ENCODE peak calls at places on chromosomes 16 and 17, in four cellular contexts. One of them, this sample, is unnamed. For H3K4me1, the result is how much of the 10 kb centered on the place peaks cover.

GRCh38 chr16:49382916-49383315 is 9.3 kb downstream of the C16orf78 start:
- DNase-seq in left ventricle myocardium inferior: no peak
- DNase-seq in hepatocyte: no peak
- DNase-seq in uterus: no peak
- DNase-seq in this sample: no peak

GRCh38 chr17:82315703-82316358 is 1.6 kb downstream of the CD7 start:
- DNase-seq in left ventricle myocardium inferior: no peak
- DNase-seq in hepatocyte: no peak
- DNase-seq in uterus: no peak
- DNase-seq in this sample: no peak

GRCh38 chr17:73710095-73710592 is 65.9 kb upstream of the SDK2 start:
- DNase-seq in left ventricle myocardium inferior: peak
- DNase-seq in hepatocyte: peak
- DNase-seq in uterus: no peak
- DNase-seq in this sample: peak

GRCh38 chr16:79007614-79008013 is 592.9 kb downstream of the MAF start:
- DNase-seq in left ventricle myocardium inferior: no peak
- DNase-seq in hepatocyte: no peak
- DNase-seq in uterus: no peak
- DNase-seq in this sample: no peak

GRCh38 chr17:347309-347708 is 5.3 kb downstream of the RPH3AL start:
- DNase-seq in left ventricle myocardium inferior: no peak
- DNase-seq in hepatocyte: no peak
- DNase-seq in uterus: no peak
- DNase-seq in this sample: no peak

GRCh38 chr16:30185683-30186421 is 2.5 kb downstream of the CORO1A start:
- DNase-seq in left ventricle myocardium inferior: peak
- DNase-seq in hepatocyte: no peak
- DNase-seq in uterus: peak
- DNase-seq in this sample: no peak

GRCh38 chr16:64251742-64252141 is 870.1 kb downstream of the CDH11 start:
- DNase-seq in left ventricle myocardium inferior: peak
- DNase-seq in hepatocyte: no peak
- DNase-seq in uterus: no peak
- DNase-seq in this sample: no peak

GRCh38 chr16:49010879-49011278 is 270.8 kb downstream of the CBLN1 start:
- DNase-seq in left ventricle myocardium inferior: no peak
- DNase-seq in hepatocyte: no peak
- DNase-seq in uterus: no peak
- DNase-seq in this sample: no peak

GRCh38 chr17:31425646-31426045 is 34.2 kb downstream of the RAB11FIP4 start:
- DNase-seq in left ventricle myocardium inferior: peak
- DNase-seq in hepatocyte: no peak
- DNase-seq in uterus: no peak
- DNase-seq in this sample: no peak

GRCh38 chr16:58324792-58325191 is 30.0 kb upstream of the PRSS54 start:
- DNase-seq in left ventricle myocardium inferior: no peak
- DNase-seq in hepatocyte: no peak
- DNase-seq in uterus: no peak
- DNase-seq in this sample: no peak

GRCh38 chr17:3594976-3595375 is 14.2 kb downstream of the TRPV1 start:
- DNase-seq in left ventricle myocardium inferior: no peak
- DNase-seq in hepatocyte: no peak
- DNase-seq in uterus: no peak
- DNase-seq in this sample: no peak

GRCh38 chr17:17147821-17148220 is 58.3 kb downstream of the PLD6 start:
- DNase-seq in left ventricle myocardium inferior: no peak
- DNase-seq in hepatocyte: no peak
- DNase-seq in uterus: no peak
- DNase-seq in this sample: no peak
- H3K4me1 ChIP-seq in left ventricle myocardium inferior: half or more
- H3K4me1 ChIP-seq in hepatocyte: under half
- H3K4me1 ChIP-seq in uterus: under half
- H3K4me1 ChIP-seq in this sample: half or more

GRCh38 chr17:81094744-81095607 is 60.0 kb downstream of the BAIAP2 start:
- DNase-seq in left ventricle myocardium inferior: no peak
- DNase-seq in hepatocyte: peak
- DNase-seq in uterus: peak
- DNase-seq in this sample: peak

GRCh38 chr17:81097134-81097942 is 62.4 kb downstream of the BAIAP2 start:
- DNase-seq in left ventricle myocardium inferior: peak
- DNase-seq in hepatocyte: peak
- DNase-seq in uterus: peak
- DNase-seq in this sample: peak

GRCh38 chr17:81096741-81097133 is 61.8 kb downstream of the BAIAP2 start:
- DNase-seq in left ventricle myocardium inferior: no peak
- DNase-seq in hepatocyte: no peak
- DNase-seq in uterus: peak
- DNase-seq in this sample: no peak

GRCh38 chr17:81094224-81094743 is 59.3 kb downstream of the BAIAP2 start:
- DNase-seq in left ventricle myocardium inferior: no peak
- DNase-seq in hepatocyte: no peak
- DNase-seq in uterus: no peak
- DNase-seq in this sample: no peak

DNA sequence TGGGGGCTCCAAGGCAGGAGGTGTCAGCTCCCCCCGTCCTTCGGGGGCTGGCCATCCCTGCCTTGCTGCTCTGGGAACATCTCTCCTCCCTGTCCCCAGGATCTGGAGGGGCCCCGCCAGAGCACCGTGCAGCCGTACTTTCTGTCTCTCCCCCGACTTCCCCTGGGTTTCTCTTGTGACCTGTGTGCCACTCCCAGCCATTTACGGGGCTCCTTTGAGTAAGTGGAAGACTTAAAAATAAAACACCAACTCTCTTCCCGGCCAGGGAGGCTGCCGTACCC is 60.6 kb downstream of the BAIAP2 start:
- DNase-seq in left ventricle myocardium inferior: no peak
- DNase-seq in hepatocyte: no peak
- DNase-seq in uterus: no peak
- DNase-seq in this sample: no peak
- H3K4me1 ChIP-seq in left ventricle myocardium inferior: under half
- H3K4me1 ChIP-seq in hepatocyte: half or more
- H3K4me1 ChIP-seq in uterus: under half
- H3K4me1 ChIP-seq in this sample: under half

GRCh38 chr16:70572050-70572925 is 48.7 kb downstream of the SF3B3 start:
- DNase-seq in left ventricle myocardium inferior: no peak
- DNase-seq in hepatocyte: no peak
- DNase-seq in uterus: no peak
- DNase-seq in this sample: no peak

GRCh38 chr16:70570967-70571570 is 47.5 kb downstream of the SF3B3 start:
- DNase-seq in left ventricle myocardium inferior: no peak
- DNase-seq in hepatocyte: no peak
- DNase-seq in uterus: no peak
- DNase-seq in this sample: no peak

GRCh38 chr16:70569752-70570151 is 46.1 kb downstream of the SF3B3 start:
- DNase-seq in left ventricle myocardium inferior: no peak
- DNase-seq in hepatocyte: no peak
- DNase-seq in uterus: no peak
- DNase-seq in this sample: no peak

GRCh38 chr16:70572926-70573270 is 49.3 kb downstream of the SF3B3 start:
- DNase-seq in left ventricle myocardium inferior: no peak
- DNase-seq in hepatocyte: no peak
- DNase-seq in uterus: no peak
- DNase-seq in this sample: no peak

GRCh38 chr16:70571623-70572022 is 48.0 kb downstream of the SF3B3 start:
- DNase-seq in left ventricle myocardium inferior: no peak
- DNase-seq in hepatocyte: no peak
- DNase-seq in uterus: no peak
- DNase-seq in this sample: no peak
- H3K4me1 ChIP-seq in left ventricle myocardium inferior: half or more
- H3K4me1 ChIP-seq in hepatocyte: under half
- H3K4me1 ChIP-seq in uterus: under half
- H3K4me1 ChIP-seq in this sample: under half

GRCh38 chr17:80761421-80761871 is 216.8 kb downstream of the RPTOR start:
- DNase-seq in left ventricle myocardium inferior: no peak
- DNase-seq in hepatocyte: peak
- DNase-seq in uterus: no peak
- DNase-seq in this sample: peak
- H3K4me1 ChIP-seq in left ventricle myocardium inferior: under half
- H3K4me1 ChIP-seq in hepatocyte: under half
- H3K4me1 ChIP-seq in uterus: under half
- H3K4me1 ChIP-seq in this sample: under half

GRCh38 chr17:66975614-66976378 is 11.3 kb downstream of the CACNG4 start:
- DNase-seq in left ventricle myocardium inferior: peak
- DNase-seq in hepatocyte: no peak
- DNase-seq in uterus: no peak
- DNase-seq in this sample: no peak
- H3K4me1 ChIP-seq in left ventricle myocardium inferior: under half
- H3K4me1 ChIP-seq in hepatocyte: under half
- H3K4me1 ChIP-seq in uterus: under half
- H3K4me1 ChIP-seq in this sample: under half

GRCh38 chr17:13917635-13918034 is 151.7 kb upstream of the COX10 start:
- DNase-seq in left ventricle myocardium inferior: no peak
- DNase-seq in hepatocyte: no peak
- DNase-seq in uterus: no peak
- DNase-seq in this sample: no peak
- H3K4me1 ChIP-seq in left ventricle myocardium inferior: under half
- H3K4me1 ChIP-seq in hepatocyte: under half
- H3K4me1 ChIP-seq in uterus: under half
- H3K4me1 ChIP-seq in this sample: under half

DNA sequence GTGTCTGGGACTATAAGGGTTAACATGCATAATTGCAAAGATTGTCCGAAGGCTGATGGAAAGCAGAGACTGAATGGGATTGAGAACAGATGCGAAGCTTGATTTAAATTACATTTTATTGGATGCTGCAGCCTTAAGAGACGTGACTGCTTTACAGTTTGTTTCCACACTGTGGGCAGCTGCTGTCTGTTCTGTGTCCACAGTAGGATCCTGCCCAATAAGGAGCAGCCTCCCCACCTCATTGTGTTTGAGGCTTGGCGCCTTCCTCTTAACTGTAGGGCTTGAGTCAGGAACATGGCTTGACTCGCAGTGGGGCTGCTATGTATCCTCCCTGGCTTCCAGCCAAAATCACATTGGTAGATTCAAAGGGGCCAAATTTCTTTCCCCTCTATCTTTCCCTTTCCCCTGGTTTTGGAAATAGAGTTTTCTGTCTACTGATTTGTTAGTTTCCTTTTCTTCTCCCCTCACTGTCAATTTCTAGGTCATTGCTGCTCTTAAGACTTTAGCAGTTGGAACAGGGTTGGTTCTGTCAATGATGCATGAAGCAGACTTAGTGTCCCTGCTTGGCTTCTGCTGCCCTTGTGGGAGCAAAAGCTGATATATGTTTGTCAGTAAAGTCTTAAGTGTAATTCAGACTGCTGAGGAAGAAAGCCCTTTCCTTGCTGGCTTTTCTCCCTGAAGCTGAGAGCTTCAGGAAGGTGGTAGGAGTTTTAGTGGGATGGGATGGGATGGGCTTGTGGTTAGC is 5.1 kb upstream of the RARA start:
- DNase-seq in left ventricle myocardium inferior: no peak
- DNase-seq in hepatocyte: peak
- DNase-seq in uterus: peak
- DNase-seq in this sample: peak
- H3K4me1 ChIP-seq in left ventricle myocardium inferior: half or more
- H3K4me1 ChIP-seq in hepatocyte: under half
- H3K4me1 ChIP-seq in uterus: under half
- H3K4me1 ChIP-seq in this sample: half or more

DNA sequence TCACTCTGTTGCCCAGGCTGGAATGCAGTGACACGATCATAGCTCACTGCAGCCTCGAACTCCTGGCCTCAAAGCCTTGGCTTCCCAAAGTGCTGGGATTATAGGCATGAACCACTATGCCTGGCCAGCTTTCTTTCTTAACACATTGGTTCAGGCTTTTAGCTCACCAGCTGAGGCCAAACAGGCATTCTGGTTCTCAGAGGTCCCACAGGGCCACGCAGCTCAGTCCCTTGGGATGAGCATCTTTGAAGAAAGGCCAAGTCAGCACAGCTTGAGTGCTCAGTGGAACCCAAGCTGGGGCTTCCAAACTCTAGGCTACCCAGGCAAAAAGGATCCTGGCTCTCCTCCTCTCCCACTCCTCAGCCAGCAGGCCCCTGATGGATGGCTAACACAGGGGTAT is 2.5 kb downstream of the PIK3R5 start:
- DNase-seq in left ventricle myocardium inferior: no peak
- DNase-seq in hepatocyte: no peak
- DNase-seq in uterus: no peak
- DNase-seq in this sample: no peak
- H3K4me1 ChIP-seq in left ventricle myocardium inferior: under half
- H3K4me1 ChIP-seq in hepatocyte: under half
- H3K4me1 ChIP-seq in uterus: under half
- H3K4me1 ChIP-seq in this sample: under half

GRCh38 chr17:79414520-79415065 is 196.3 kb downstream of the RBFOX3 start:
- DNase-seq in left ventricle myocardium inferior: no peak
- DNase-seq in hepatocyte: no peak
- DNase-seq in uterus: no peak
- DNase-seq in this sample: no peak

GRCh38 chr17:79420318-79421243 is 190.3 kb downstream of the RBFOX3 start:
- DNase-seq in left ventricle myocardium inferior: no peak
- DNase-seq in hepatocyte: peak
- DNase-seq in uterus: peak
- DNase-seq in this sample: peak

GRCh38 chr17:79415909-79416308 is 194.9 kb downstream of the RBFOX3 start:
- DNase-seq in left ventricle myocardium inferior: no peak
- DNase-seq in hepatocyte: no peak
- DNase-seq in uterus: no peak
- DNase-seq in this sample: no peak

GRCh38 chr17:79415365-79415764 is 195.5 kb downstream of the RBFOX3 start:
- DNase-seq in left ventricle myocardium inferior: no peak
- DNase-seq in hepatocyte: no peak
- DNase-seq in uterus: no peak
- DNase-seq in this sample: no peak

GRCh38 chr17:79417589-79417988 is 193.3 kb downstream of the RBFOX3 start:
- DNase-seq in left ventricle myocardium inferior: no peak
- DNase-seq in hepatocyte: no peak
- DNase-seq in uterus: no peak
- DNase-seq in this sample: no peak
- H3K4me1 ChIP-seq in left ventricle myocardium inferior: under half
- H3K4me1 ChIP-seq in hepatocyte: under half
- H3K4me1 ChIP-seq in uterus: under half
- H3K4me1 ChIP-seq in this sample: under half

GRCh38 chr17:7587831-7588230 is 2.1 kb downstream of the SOX15 start:
- DNase-seq in left ventricle myocardium inferior: no peak
- DNase-seq in hepatocyte: no peak
- DNase-seq in uterus: peak
- DNase-seq in this sample: no peak

GRCh38 chr17:7589204-7589868 is 558 bp downstream of the SOX15 start:
- DNase-seq in left ventricle myocardium inferior: peak
- DNase-seq in hepatocyte: peak
- DNase-seq in uterus: peak
- DNase-seq in this sample: peak

GRCh38 chr17:7588553-7589203 is 1.2 kb downstream of the SOX15 start:
- DNase-seq in left ventricle myocardium inferior: no peak
- DNase-seq in hepatocyte: no peak
- DNase-seq in uterus: peak
- DNase-seq in this sample: no peak

GRCh38 chr17:7586673-7587419 is 3.0 kb downstream of the SOX15 start:
- DNase-seq in left ventricle myocardium inferior: no peak
- DNase-seq in hepatocyte: peak
- DNase-seq in uterus: no peak
- DNase-seq in this sample: no peak

GRCh38 chr17:7587420-7587786 is 2.5 kb downstream of the SOX15 start:
- DNase-seq in left ventricle myocardium inferior: no peak
- DNase-seq in hepatocyte: no peak
- DNase-seq in uterus: no peak
- DNase-seq in this sample: peak
- H3K4me1 ChIP-seq in left ventricle myocardium inferior: half or more
- H3K4me1 ChIP-seq in hepatocyte: under half
- H3K4me1 ChIP-seq in uterus: under half
- H3K4me1 ChIP-seq in this sample: half or more

This sample was measured in adipocyte.